ENCODE peak calls at places on chromosomes 11 and 22, in eight cellular contexts. Z is GM13977, Y is K562, V is tibial nerve, H is AG09309, S is progenitor cell of endocrine pancreas, I is nephron progenitor cell, L is fibroblast of the aortic adventitia. W is an unnamed sample.

GRCh38 chr11:123973816-123974215 is 3.8 kb downstream of the OR10S1 start:
- DNase-seq in Z (no peak), Y (no peak), V (no peak), H (peak), S (no peak), I (no peak), L (peak), W (peak)

GRCh38 chr11:130088909-130089668 is 19.4 kb downstream of the APLP2 start:
- DNase-seq in Z (no peak), Y (no peak), V (no peak), H (no peak), S (no peak), I (no peak), L (no peak), W (no peak)

GRCh38 chr22:26122920-26123468 is 46.3 kb upstream of the SEZ6L start:
- DNase-seq in Z (no peak), Y (no peak), V (no peak), H (no peak), S (no peak), I (no peak), L (no peak), W (no peak)

GRCh38 chr22:37782340-37783168 is 25.2 kb upstream of the GCAT start:
- DNase-seq in Z (no peak), Y (peak), V (no peak), H (no peak), S (no peak), I (no peak), L (no peak), W (peak)

GRCh38 chr11:38553033-38553432 is 1955.0 kb upstream of the RAG2 start:
- DNase-seq in Z (no peak), Y (no peak), V (no peak), H (no peak), S (no peak), I (no peak), L (no peak), W (no peak)

GRCh38 chr11:76709259-76709658 is 38.7 kb upstream of the LRRC32 start:
- DNase-seq in Z (no peak), Y (no peak), V (no peak), H (no peak), S (no peak), I (no peak), L (no peak), W (no peak)

GRCh38 chr11:35138606-35138948 is 394 bp upstream of the CD44 start:
- DNase-seq in Z (no peak), Y (no peak), V (no peak), H (no peak), S (peak), I (no peak), L (no peak), W (no peak)

GRCh38 chr22:19876941-19877625 is 22.4 kb upstream of the GNB1L start:
- DNase-seq in Z (no peak), Y (no peak), V (peak), H (no peak), S (no peak), I (no peak), L (no peak), W (no peak)

GRCh38 chr22:28002863-28003565 is 84.0 kb upstream of the PITPNB start:
- DNase-seq in Z (no peak), Y (no peak), V (no peak), H (no peak), S (no peak), I (no peak), L (no peak), W (no peak)

GRCh38 chr11:61189933-61190332 is 13.4 kb upstream of the PGA3 start:
- DNase-seq in Z (no peak), Y (no peak), V (no peak), H (no peak), S (no peak), I (no peak), L (no peak), W (no peak)

GRCh38 chr22:25364736-25365241 is 145.3 kb downstream of the CRYBB2 start:
- DNase-seq in Z (no peak), Y (no peak), V (no peak), H (no peak), S (no peak), I (no peak), L (no peak), W (no peak)

GRCh38 chr11:59463176-59463575 is 6.4 kb downstream of the OR4D6 start:
- DNase-seq in Z (no peak), Y (no peak), V (peak), H (no peak), S (no peak), I (no peak), L (peak), W (no peak)

GRCh38 chr11:78860720-78861422 is 286.2 kb upstream of the NARS2 start:
- DNase-seq in Z (no peak), Y (peak), V (no peak), H (no peak), S (no peak), I (peak), L (peak), W (no peak)

GRCh38 chr11:44857490-44857889 is 93.2 kb downstream of the TP53I11 start:
- DNase-seq in Z (no peak), Y (no peak), V (no peak), H (no peak), S (no peak), I (no peak), L (no peak), W (no peak)

GRCh38 chr22:49554741-49555140 is 272.9 kb downstream of the BRD1 start:
- DNase-seq in Z (no peak), Y (no peak), V (peak), H (no peak), S (no peak), I (no peak), L (no peak), W (no peak)

GRCh38 chr11:119461250-119461963 is 38.4 kb upstream of the THY1 start:
- DNase-seq in Z (no peak), Y (no peak), V (no peak), H (no peak), S (no peak), I (no peak), L (peak), W (no peak)

GRCh38 chr11:111627591-111627990 is 25.3 kb downstream of the SIK2 start:
- DNase-seq in Z (no peak), Y (no peak), V (no peak), H (no peak), S (no peak), I (no peak), L (peak), W (no peak)

GRCh38 chr11:111735262-111736116 is 30.7 kb downstream of the PPP2R1B start:
- DNase-seq in Z (no peak), Y (no peak), V (peak), H (peak), S (no peak), I (peak), L (peak), W (peak)

GRCh38 chr11:126188332-126189108 is 22.9 kb downstream of the RPUSD4 start:
- DNase-seq in Z (peak), Y (no peak), V (no peak), H (no peak), S (no peak), I (no peak), L (no peak), W (no peak)

GRCh38 chr11:7977251-7977917 is 9.8 kb upstream of the EIF3F start:
- DNase-seq in Z (no peak), Y (no peak), V (no peak), H (peak), S (no peak), I (no peak), L (peak), W (peak)

GRCh38 chr11:112518371-112518770 is 257.7 kb upstream of the PLET1 start:
- DNase-seq in Z (no peak), Y (no peak), V (no peak), H (no peak), S (no peak), I (no peak), L (no peak), W (no peak)

GRCh38 chr22:33512961-33513360 is 407.3 kb downstream of the LARGE1 start:
- DNase-seq in Z (no peak), Y (no peak), V (no peak), H (no peak), S (no peak), I (peak), L (peak), W (no peak)

GRCh38 chr22:26529345-26529744 is 17.1 kb upstream of the TFIP11 start:
- DNase-seq in Z (no peak), Y (no peak), V (no peak), H (no peak), S (no peak), I (no peak), L (no peak), W (no peak)

GRCh38 chr11:6602096-6602940 is 1.1 kb downstream of the RRP8 start:
- DNase-seq in Z (no peak), Y (no peak), V (no peak), H (no peak), S (no peak), I (no peak), L (no peak), W (no peak)

GRCh38 chr11:6604081-6604626 is 580 bp downstream of the ILK start:
- DNase-seq in Z (peak), Y (peak), V (peak), H (peak), S (no peak), I (peak), L (peak), W (peak)

GRCh38 chr11:6601041-6601461 is 2.4 kb downstream of the RRP8 start:
- DNase-seq in Z (no peak), Y (no peak), V (no peak), H (no peak), S (no peak), I (no peak), L (no peak), W (no peak)

GRCh38 chr11:6606471-6607189 is 3.1 kb downstream of the ILK start:
- DNase-seq in Z (peak), Y (peak), V (peak), H (peak), S (peak), I (peak), L (peak), W (peak)

GRCh38 chr11:6603287-6604080 is at the start of the genes ILK and RRP8:
- DNase-seq in Z (peak), Y (peak), V (peak), H (peak), S (peak), I (peak), L (peak), W (peak)
- TF ChIP-seq CTCF in Z (no peak), Y (no peak), V (peak), H (peak), S (peak), I (no peak), L (peak), W (peak)

GRCh38 chr11:134045799-134046635 is 22.9 kb upstream of the JAM3 start:
- DNase-seq in Z (no peak), Y (no peak), V (no peak), H (no peak), S (no peak), I (peak), L (no peak), W (no peak)
- TF ChIP-seq CTCF in Z (no peak), Y (no peak), V (no peak), H (peak), S (peak), I (peak), L (peak), W (peak)

DNA sequence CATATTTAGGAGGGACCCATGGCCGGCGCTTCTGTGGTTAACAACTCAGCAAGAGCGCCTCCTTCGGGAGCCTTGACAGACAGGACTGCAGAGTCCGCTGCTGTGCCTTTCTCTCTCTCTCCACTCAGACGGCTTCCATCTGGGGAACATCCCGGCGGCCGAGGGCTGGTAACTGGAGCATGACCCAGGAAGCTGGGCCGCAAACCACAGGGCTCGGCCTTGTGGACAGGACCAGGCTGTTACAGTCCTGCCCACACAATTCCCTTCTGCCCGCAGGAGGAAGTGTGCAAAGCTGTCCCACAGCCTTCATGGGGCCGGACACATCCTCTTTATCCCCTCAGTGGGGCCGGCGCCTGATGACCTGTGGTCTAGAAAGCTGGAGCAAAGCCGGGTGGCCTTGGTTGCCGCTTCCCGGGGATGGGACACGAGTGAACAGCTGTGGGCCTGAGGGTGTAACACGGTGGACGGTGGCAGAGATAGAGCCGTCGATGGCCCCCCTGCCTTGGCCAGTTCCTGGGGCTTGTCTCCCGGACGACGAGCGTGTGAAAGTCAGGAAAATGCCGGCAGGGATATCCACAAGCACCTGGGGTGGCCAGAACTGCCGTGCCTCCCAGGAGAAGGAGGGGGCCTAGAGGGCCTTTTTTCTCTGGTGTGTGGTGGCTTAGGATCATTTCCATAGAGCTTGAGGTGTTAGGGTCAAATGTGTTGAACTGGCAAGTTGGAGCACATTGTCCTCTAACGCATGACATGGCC is 50.1 kb downstream of the FBLN1 start:
- DNase-seq in Z (no peak), Y (no peak), V (peak), H (peak), S (no peak), I (peak), L (peak), W (peak)
- TF ChIP-seq CTCF in Z (no peak), Y (no peak), V (no peak), H (peak), S (no peak), I (no peak), L (peak), W (peak)

DNA sequence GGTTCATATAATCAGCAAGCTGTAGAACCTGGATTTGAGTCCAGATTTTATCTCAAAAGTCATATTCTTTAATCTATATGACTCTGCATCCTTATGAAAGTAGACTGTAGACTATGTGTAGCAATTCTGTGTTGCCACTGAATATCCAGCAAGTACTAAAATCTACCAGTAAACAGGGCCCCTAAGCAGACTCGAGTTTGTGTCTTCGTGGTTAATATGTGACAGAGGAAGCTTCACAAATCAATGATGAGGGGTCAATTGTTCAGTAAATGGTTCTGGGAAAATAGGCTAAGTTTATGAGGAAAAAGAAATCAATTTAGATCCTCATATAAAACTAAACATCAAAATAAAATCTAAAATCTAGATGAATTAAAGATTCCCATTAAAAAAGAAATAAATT is 648.5 kb upstream of the KIRREL3 start:
- DNase-seq in Z (no peak), Y (no peak), V (no peak), H (no peak), S (no peak), I (no peak), L (no peak), W (no peak)
- TF ChIP-seq CTCF in Z (no peak), Y (no peak), V (no peak), H (no peak), S (no peak), I (no peak), L (no peak), W (no peak)

GRCh38 chr11:6418199-6418957 is 516 bp downstream of the APBB1 start:
- DNase-seq in Z (no peak), Y (no peak), V (no peak), H (no peak), S (peak), I (peak), L (no peak), W (no peak)

GRCh38 chr11:6414874-6415328 is 4.0 kb downstream of the APBB1 start:
- DNase-seq in Z (no peak), Y (no peak), V (no peak), H (no peak), S (no peak), I (no peak), L (no peak), W (no peak)

GRCh38 chr11:6420677-6421076 is 1.8 kb upstream of the APBB1 start:
- DNase-seq in Z (no peak), Y (no peak), V (no peak), H (no peak), S (no peak), I (no peak), L (no peak), W (no peak)

GRCh38 chr11:6413791-6414231 is 5.1 kb downstream of the APBB1 start:
- DNase-seq in Z (no peak), Y (peak), V (no peak), H (no peak), S (no peak), I (no peak), L (no peak), W (no peak)

DNA sequence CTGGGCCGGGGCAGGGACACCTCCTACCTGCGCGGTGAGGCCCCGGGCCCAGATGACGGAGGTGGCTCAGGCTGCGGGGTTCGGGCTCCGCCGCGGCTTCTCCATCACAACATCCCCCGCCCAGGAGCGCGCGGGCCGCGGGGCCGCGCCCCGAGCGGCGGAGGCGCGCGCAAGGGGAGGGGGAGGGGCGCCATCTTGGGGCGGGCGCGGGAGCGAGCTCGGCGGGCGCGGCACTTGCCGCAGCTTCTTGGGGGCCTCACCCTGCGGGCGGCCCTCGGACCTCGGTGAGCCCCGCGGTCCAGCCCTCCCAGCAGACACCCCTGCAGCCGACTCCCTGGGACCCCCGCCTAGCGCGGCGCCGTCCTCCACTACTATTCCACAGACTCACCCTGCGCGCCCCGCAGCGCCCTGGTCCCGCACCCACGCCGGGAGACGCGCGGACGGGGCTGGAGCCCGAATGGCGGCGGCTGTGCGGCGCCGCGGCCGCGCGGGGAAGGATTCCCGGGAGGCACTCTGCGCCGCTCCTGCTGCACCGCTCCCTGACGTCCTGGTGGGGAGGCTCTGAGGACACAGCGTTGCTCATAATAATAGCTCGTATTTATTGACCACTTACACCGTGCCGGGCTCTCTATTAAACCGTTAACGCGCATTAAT is at the start of gene APBB1:
- DNase-seq in Z (peak), Y (peak), V (peak), H (no peak), S (peak), I (peak), L (peak), W (peak)
- TF ChIP-seq CTCF in Z (no peak), Y (peak), V (peak), H (no peak), S (peak), I (no peak), L (peak), W (no peak)

W was measured in HFFc6.